ENCODE peak calls at places on chromosomes 12 and 14, in ten cellular contexts. O is kidney glomerular epithelial cell; I is stimulated activated naive CD8-positive, alpha-beta T cell treated with anti-CD3 and anti-CD28 coated beads, Interleukin-15, amount 100 ng/mL, for 72 hours; D is left colon; G is germinal center; Z is dorsolateral prefrontal cortex; P is caudate nucleus; S is KBM-7; B is AML-193; H is fibroblast of the aortic adventitia. C is an unnamed sample.

GRCh38 chr12:6057693-6058092 is 66.8 kb downstream of the VWF start:
- DNase-seq in O (no peak), H (no peak), D (no peak), B (no peak), G (no peak), Z (no peak), S (no peak), P (no peak), I (no peak), C (peak)

GRCh38 chr12:103783744-103784664 is 57.0 kb downstream of the NT5DC3 start:
- DNase-seq in Z (peak), H (no peak), O (no peak), B (no peak), G (no peak), S (no peak), I (no peak), P (no peak), D (peak), C (peak)

GRCh38 chr14:101601603-101602465 is 40.5 kb downstream of the DIO3 start:
- DNase-seq in Z (no peak), P (no peak), S (no peak), B (no peak), H (no peak), O (no peak), I (no peak), D (no peak), G (no peak), C (peak)

GRCh38 chr12:110010853-110011835 is 11.9 kb downstream of the ANKRD13A start:
- DNase-seq in S (no peak), Z (no peak), G (peak), H (no peak), P (no peak), O (no peak), D (no peak), B (no peak), I (no peak), C (no peak)

GRCh38 chr14:21723431-21724045 is 49.9 kb upstream of the OR4E1 start:
- DNase-seq in D (peak), P (no peak), I (peak), Z (no peak), S (peak), B (no peak), G (peak), O (no peak), H (no peak), C (no peak)

GRCh38 chr14:105493921-105494605 is 3.0 kb downstream of the TEDC1 start:
- DNase-seq in H (no peak), O (no peak), D (no peak), S (no peak), Z (no peak), B (no peak), G (no peak), I (no peak), P (no peak), C (no peak)

GRCh38 chr12:116534341-116535121 is 24.6 kb upstream of the MAP1LC3B2 start:
- DNase-seq in H (peak), P (no peak), Z (peak), I (no peak), S (peak), O (no peak), G (no peak), B (no peak), D (peak), C (no peak)

GRCh38 chr14:33839193-33840076 is 111.4 kb downstream of the EGLN3 start:
- DNase-seq in P (peak), S (peak), G (peak), I (peak), O (peak), Z (peak), B (peak), H (peak), D (peak), C (peak)

GRCh38 chr12:130655010-130655409 is 61.1 kb downstream of the RIMBP2 start:
- DNase-seq in Z (no peak), G (no peak), I (no peak), S (no peak), O (no peak), D (peak), H (no peak), P (no peak), B (no peak), C (no peak)

GRCh38 chr12:104680070-104680469 is 223.3 kb downstream of the CHST11 start:
- DNase-seq in P (peak), D (no peak), H (no peak), S (peak), I (peak), B (peak), G (peak), Z (no peak), O (no peak), C (no peak)

GRCh38 chr12:52285851-52286530 is 5.3 kb downstream of the KRT81 start:
- DNase-seq in H (no peak), S (no peak), G (no peak), Z (no peak), P (no peak), D (no peak), O (no peak), B (no peak), I (no peak), C (peak)

GRCh38 chr12:113898466-113898865 is 67.7 kb downstream of the RBM19 start:
- DNase-seq in I (no peak), B (no peak), S (no peak), G (no peak), O (no peak), D (no peak), H (no peak), Z (no peak), P (no peak), C (no peak)

GRCh38 chr14:87888136-87888999 is 104.6 kb downstream of the GALC start:
- DNase-seq in Z (no peak), B (no peak), S (peak), I (no peak), O (peak), D (no peak), P (peak), H (peak), G (peak), C (no peak)

GRCh38 chr14:96564389-96564788 is 62.2 kb downstream of the PAPOLA start:
- DNase-seq in I (no peak), D (no peak), O (no peak), G (no peak), S (no peak), H (peak), P (no peak), Z (no peak), B (no peak), C (no peak)

C was measured in left lobe of liver.